ENCODE peak calls at places on chromosome 21, in six cellular contexts. U is A549, R is K562, N is HepG2, J is GM12878, P is endothelial cell of umbilical vein. M is an unnamed sample.

GRCh38 chr21:15309022-15309590 is 244.3 kb upstream of the NRIP1 start:
- DNase-seq in U (no peak), R (no peak), N (no peak), J (no peak), P (no peak), M (no peak)

GRCh38 chr21:22842875-22843274 is 1844.7 kb downstream of the NCAM2 start:
- DNase-seq in U (no peak), R (no peak), N (no peak), J (no peak), P (no peak), M (no peak)

GRCh38 chr21:29078884-29079765 is 5.7 kb upstream of the CCT8 start:
- DNase-seq in U (no peak), R (peak), N (no peak), J (peak), P (no peak), M (peak)

GRCh38 chr21:42164064-42164789 is 54.7 kb upstream of the ABCG1 start:
- DNase-seq in U (no peak), R (peak), N (peak), J (no peak), P (peak), M (peak)

GRCh38 chr21:36245649-36246048 is 74.3 kb upstream of the MORC3 start:
- DNase-seq in U (no peak), R (peak), N (no peak), J (no peak), P (no peak), M (no peak)

GRCh38 chr21:41656946-41657525 is 109.8 kb downstream of the RIPK4 start:
- DNase-seq in U (no peak), R (no peak), N (no peak), J (no peak), P (no peak), M (no peak)

GRCh38 chr21:42587036-42587435 is 66.4 kb upstream of the PDE9A start:
- DNase-seq in U (no peak), R (no peak), N (no peak), J (no peak), P (no peak), M (no peak)

GRCh38 chr21:46325073-46325912 is 1.3 kb downstream of the PCNT start:
- DNase-seq in U (peak), R (peak), N (peak), J (no peak), P (peak), M (peak)

GRCh38 chr21:35521852-35522505 is 472.9 kb upstream of the RUNX1 start:
- DNase-seq in U (no peak), R (no peak), N (no peak), J (no peak), P (no peak), M (no peak)

GRCh38 chr21:37711294-37711844 is 204.9 kb downstream of the KCNJ6 start:
- DNase-seq in U (no peak), R (no peak), N (no peak), J (no peak), P (no peak), M (no peak)

DNA sequence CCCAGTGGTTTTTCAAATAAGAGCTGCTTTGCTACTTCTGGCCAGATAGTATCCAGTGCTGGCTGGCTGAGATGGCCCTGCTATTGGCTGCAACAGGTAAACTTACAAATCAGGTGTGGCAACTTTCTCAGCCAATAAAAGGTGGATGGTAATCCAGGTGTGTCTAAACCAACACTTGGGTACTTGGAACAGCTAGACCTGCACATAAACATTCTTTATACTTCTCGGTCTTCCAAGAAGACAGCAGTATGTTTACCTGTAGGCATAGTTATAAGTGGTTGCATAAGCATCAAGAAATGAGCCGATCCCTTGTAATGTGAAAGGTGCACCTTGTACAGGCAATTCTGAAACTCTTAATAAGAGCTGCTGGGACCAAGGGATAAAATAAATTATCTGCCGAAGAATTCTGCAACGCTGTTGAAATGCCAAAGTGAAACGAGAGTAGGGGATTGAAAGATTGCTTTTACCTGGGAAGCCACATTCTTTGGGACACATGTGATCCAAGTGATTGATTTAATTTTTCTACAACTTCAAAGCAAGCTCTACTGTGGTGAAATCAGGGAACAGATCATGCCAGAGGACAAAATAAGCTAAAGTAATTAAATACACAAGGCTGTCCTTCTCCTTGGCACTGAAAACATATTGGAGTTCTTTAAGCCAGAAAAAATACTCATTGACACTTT is at the start of gene CLDN8:
- DNase-seq in U (no peak), R (no peak), N (no peak), J (no peak), P (no peak), M (no peak)
- TF ChIP-seq POLR2A in U (no peak), R (no peak), N (no peak), J (no peak), P (no peak), M (no peak)

GRCh38 chr21:39612233-39613028 is at the start of gene B3GALT5:
- DNase-seq in U (no peak), R (no peak), N (no peak), J (no peak), P (no peak), M (no peak)

GRCh38 chr21:39613029-39613934 is 542 bp downstream of the B3GALT5 start:
- DNase-seq in U (no peak), R (no peak), N (no peak), J (no peak), P (no peak), M (no peak)

GRCh38 chr21:39611547-39612190 is 1.1 kb upstream of the B3GALT5 start:
- DNase-seq in U (no peak), R (no peak), N (no peak), J (no peak), P (no peak), M (no peak)

GRCh38 chr21:39616373-39616772 is 3.6 kb downstream of the B3GALT5 start:
- DNase-seq in U (no peak), R (no peak), N (no peak), J (no peak), P (no peak), M (no peak)

GRCh38 chr21:39610705-39611104 is 2.0 kb upstream of the B3GALT5 start:
- DNase-seq in U (no peak), R (no peak), N (peak), J (no peak), P (no peak), M (no peak)
- TF ChIP-seq MYC in U (no peak), R (no peak), N (no peak), J (no peak), P (no peak), M (no peak)

GRCh38 chr21:33325222-33326067 is 675 bp downstream of the IFNAR1 start:
- DNase-seq in U (peak), R (peak), N (peak), J (no peak), P (peak), M (peak)
- TF ChIP-seq POLR2A in U (no peak), R (no peak), N (no peak), J (no peak), P (peak), M (no peak)

DNA sequence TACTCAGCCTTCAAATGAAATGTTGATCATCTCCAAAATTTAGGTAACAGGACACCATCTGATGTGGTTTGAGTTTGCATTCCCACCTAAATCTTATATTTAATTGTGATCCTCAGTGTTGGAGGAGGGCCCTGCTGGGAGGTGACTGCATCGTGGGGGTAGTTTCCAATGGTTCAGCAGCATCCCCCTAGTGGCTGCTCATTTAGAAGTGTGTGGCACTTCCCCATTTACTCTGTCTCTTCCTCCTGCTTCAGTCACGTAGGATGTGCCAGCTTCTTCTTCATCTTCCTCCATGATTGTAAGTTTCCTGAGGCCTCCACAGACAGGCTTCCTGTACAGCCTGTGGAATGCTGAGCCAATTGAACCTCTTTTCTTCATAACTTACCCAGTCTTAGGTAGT is 731.2 kb downstream of the USP25 start:
- DNase-seq in U (no peak), R (no peak), N (no peak), J (no peak), P (no peak), M (peak)
- TF ChIP-seq MYC in U (no peak), R (no peak), N (no peak), J (no peak), P (no peak), M (no peak)

GRCh38 chr21:31900121-31900895 is 27.5 kb downstream of the HUNK start:
- DNase-seq in U (no peak), R (no peak), N (peak), J (no peak), P (no peak), M (no peak)
- TF ChIP-seq POLR2A in U (no peak), R (no peak), N (peak), J (no peak), P (no peak), M (no peak)

GRCh38 chr21:34205811-34206635 is 132.6 kb downstream of the MRPS6 start:
- DNase-seq in U (no peak), R (no peak), N (no peak), J (peak), P (no peak), M (peak)

GRCh38 chr21:34204481-34205439 is 131.4 kb downstream of the MRPS6 start:
- DNase-seq in U (no peak), R (no peak), N (no peak), J (no peak), P (no peak), M (no peak)

GRCh38 chr21:34201441-34201838 is 128.1 kb downstream of the MRPS6 start:
- DNase-seq in U (no peak), R (no peak), N (no peak), J (no peak), P (no peak), M (peak)

GRCh38 chr21:34202553-34203332 is 129.4 kb downstream of the MRPS6 start:
- DNase-seq in U (no peak), R (no peak), N (no peak), J (no peak), P (no peak), M (peak)

DNA sequence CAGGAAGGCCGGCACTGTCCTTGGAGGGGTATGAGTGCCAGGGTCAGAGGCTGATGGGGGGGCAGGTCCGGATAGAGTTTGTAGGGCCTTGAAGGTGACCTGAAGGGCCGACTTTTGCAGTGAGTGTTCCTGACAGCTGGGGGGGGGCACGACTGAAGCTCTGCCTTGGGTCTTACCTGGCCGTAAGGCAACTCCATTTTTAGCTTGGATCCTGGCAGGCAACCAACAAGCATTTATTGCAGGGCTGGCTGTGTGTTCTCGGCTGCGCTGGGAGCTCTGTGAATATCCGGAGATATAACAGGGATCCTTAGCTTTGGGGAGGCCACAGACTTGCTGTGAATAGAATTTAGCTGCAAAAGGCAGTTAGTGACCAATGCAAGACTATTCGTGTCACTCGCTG is 130.6 kb downstream of the MRPS6 start:
- DNase-seq in U (no peak), R (no peak), N (no peak), J (no peak), P (no peak), M (no peak)
- TF ChIP-seq MYC in U (no peak), R (no peak), N (no peak), J (no peak), P (no peak), M (no peak)

DNA sequence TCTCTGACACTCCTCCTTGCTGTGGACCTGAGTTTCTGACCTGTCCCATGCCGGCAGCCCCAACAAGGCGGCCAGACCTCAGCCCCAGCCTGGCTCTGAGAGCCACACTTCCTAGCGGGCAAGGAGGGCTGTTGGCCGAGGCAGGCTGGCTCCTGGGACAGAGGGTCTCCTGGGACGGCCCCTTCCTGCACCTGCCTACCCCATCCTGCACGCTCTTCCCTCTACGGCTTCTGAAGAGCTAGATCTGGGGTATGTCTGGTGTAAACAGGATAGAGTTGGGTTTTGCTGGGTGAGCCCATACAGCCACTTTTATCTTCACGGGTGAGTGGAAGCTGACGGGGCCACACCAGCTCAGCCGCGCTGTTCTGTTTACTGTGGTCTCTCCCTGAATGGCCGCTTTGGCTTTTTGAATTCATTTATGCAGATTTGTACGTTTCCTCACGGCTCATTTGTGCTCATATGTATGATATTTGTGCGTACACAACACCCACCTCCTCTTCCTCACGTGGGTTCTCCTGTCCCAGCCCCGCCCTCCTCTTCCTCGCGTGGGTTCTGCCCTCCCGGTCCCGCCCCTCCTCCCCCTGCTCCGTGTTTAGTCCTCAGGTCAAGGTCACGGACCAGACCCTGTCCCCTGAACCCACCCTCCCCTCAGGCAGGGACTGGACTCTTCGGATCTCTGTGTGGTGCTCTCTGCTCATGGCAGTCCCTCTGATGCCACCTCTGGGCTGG is 34.7 kb upstream of the POFUT2 start:
- DNase-seq in U (no peak), R (no peak), N (no peak), J (no peak), P (no peak), M (no peak)
- TF ChIP-seq POLR2A in U (no peak), R (no peak), N (no peak), J (no peak), P (no peak), M (no peak)

GRCh38 chr21:18350216-18350615 is 53.4 kb downstream of the TMPRSS15 start:
- DNase-seq in U (no peak), R (no peak), N (no peak), J (no peak), P (no peak), M (no peak)
- TF ChIP-seq MYC in U (no peak), R (no peak), N (no peak), J (no peak), P (no peak), M (no peak)

GRCh38 chr21:31172328-31172727 is 134.1 kb upstream of the KRTAP19-8 start:
- DNase-seq in U (no peak), R (no peak), N (no peak), J (no peak), P (no peak), M (no peak)
- TF ChIP-seq POLR2A in U (no peak), R (no peak), N (no peak), J (no peak), P (no peak), M (no peak)

M was measured in NB4.